ENCODE peak calls at places on chromosomes 5 and 9, in eight cellular contexts. Y, X, K, Z, F, J, U and M are unnamed samples.

GRCh38 chr5:159878988-159879471 is 37.3 kb upstream of the ADRA1B start:
- DNase-seq in Y (peak; percentile 87), X (peak; percentile 63), K (peak; percentile 40), Z (peak; percentile 84), F (peak; percentile 81), J (peak; percentile 42), U (peak; percentile 76), M (peak; percentile 68)

GRCh38 chr9:27194401-27195091 is 85.5 kb downstream of the TEK start:
- DNase-seq in Y (peak; percentile 89), X (peak; percentile 42), K (no peak), Z (peak; percentile 85), F (no peak), J (peak; percentile 77), U (peak; percentile 93), M (no peak)

GRCh38 chr5:169847519-169847918 is 132.8 kb downstream of the INSYN2B start:
- DNase-seq in Y (peak; percentile 25), X (no peak), K (no peak), Z (no peak), F (no peak), J (no peak), U (no peak), M (no peak)

GRCh38 chr5:1511651-1512540 is 11.9 kb downstream of the LPCAT1 start:
- DNase-seq in Y (peak; percentile 37), X (no peak), K (peak; percentile 24), Z (no peak), F (peak; percentile 55), J (peak; percentile 36), U (no peak), M (peak; percentile 82)

GRCh38 chr5:155260798-155261197 is 247.2 kb downstream of the KIF4B start:
- DNase-seq in Y (no peak), X (no peak), K (no peak), Z (no peak), F (no peak), J (no peak), U (no peak), M (no peak)

GRCh38 chr9:137077010-137077747 is at the start of gene UAP1L1:
- DNase-seq in Y (peak; percentile 57), X (no peak), K (peak; percentile 78), Z (peak; percentile 34), F (peak; percentile 93), J (no peak), U (peak; percentile 55), M (no peak)

GRCh38 chr9:18317896-18318295 is 156.1 kb upstream of the ADAMTSL1 start:
- DNase-seq in Y (peak; percentile 38), X (no peak), K (no peak), Z (peak; percentile 43), F (no peak), J (no peak), U (peak; percentile 36), M (no peak)

GRCh38 chr5:116938488-116938887 is 363.9 kb upstream of the SEMA6A start:
- DNase-seq in Y (no peak), X (no peak), K (no peak), Z (no peak), F (no peak), J (no peak), U (no peak), M (no peak)

GRCh38 chr5:56631719-56632118 is 183.6 kb upstream of the MAP3K1 start:
- DNase-seq in Y (no peak), X (no peak), K (no peak), Z (no peak), F (no peak), J (no peak), U (no peak), M (no peak)

GRCh38 chr5:159937580-159937979 is 21.3 kb downstream of the ADRA1B start:
- DNase-seq in Y (no peak), X (no peak), K (no peak), Z (no peak), F (no peak), J (no peak), U (no peak), M (no peak)

GRCh38 chr9:127569819-127570401 is 42.2 kb upstream of the STXBP1 start:
- DNase-seq in Y (peak; percentile 60), X (no peak), K (no peak), Z (no peak), F (no peak), J (peak; percentile 62), U (no peak), M (no peak)

GRCh38 chr5:77285442-77285841 is 75.0 kb downstream of the PDE8B start:
- DNase-seq in Y (no peak), X (no peak), K (no peak), Z (no peak), F (no peak), J (no peak), U (no peak), M (no peak)

GRCh38 chr5:131634666-131634995 is 398 bp downstream of the RAPGEF6 start:
- DNase-seq in Y (peak; percentile 45), X (no peak), K (peak; percentile 54), Z (peak; percentile 29), F (no peak), J (peak; percentile 65), U (peak; percentile 55), M (no peak)

GRCh38 chr9:104177003-104177611 is 83.0 kb downstream of the SMC2 start:
- DNase-seq in Y (no peak), X (no peak), K (no peak), Z (no peak), F (no peak), J (peak; percentile 41), U (peak; percentile 12), M (no peak)

GRCh38 chr5:119583684-119584083 is 45.7 kb upstream of the FAM170A start:
- DNase-seq in Y (peak; percentile 30), X (peak; percentile 4), K (no peak), Z (peak; percentile 22), F (no peak), J (no peak), U (no peak), M (no peak)

GRCh38 chr5:68172314-68172713 is 43.2 kb upstream of the PIK3R1 start:
- DNase-seq in Y (no peak), X (no peak), K (no peak), Z (no peak), F (no peak), J (no peak), U (no peak), M (no peak)

GRCh38 chr9:134162926-134163373 is 1.4 kb downstream of the RNU6ATAC start:
- DNase-seq in Y (no peak), X (no peak), K (no peak), Z (no peak), F (no peak), J (no peak), U (no peak), M (no peak)

GRCh38 chr9:134162212-134162775 is 2.1 kb downstream of the RNU6ATAC start:
- DNase-seq in Y (no peak), X (no peak), K (no peak), Z (no peak), F (no peak), J (no peak), U (no peak), M (no peak)

GRCh38 chr9:134161647-134162046 is 2.7 kb downstream of the RNU6ATAC start:
- DNase-seq in Y (no peak), X (no peak), K (no peak), Z (no peak), F (no peak), J (no peak), U (no peak), M (no peak)

GRCh38 chr9:134164879-134165278 is 515 bp upstream of the RNU6ATAC start:
- DNase-seq in Y (no peak), X (no peak), K (no peak), Z (no peak), F (no peak), J (no peak), U (no peak), M (no peak)

GRCh38 chr9:134163374-134164196 is 779 bp downstream of the RNU6ATAC start:
- DNase-seq in Y (peak; percentile 55), X (no peak), K (peak; percentile 59), Z (peak; percentile 43), F (peak; percentile 84), J (no peak), U (peak; percentile 54), M (no peak)
- TF ChIP-seq CTCF in Y (peak; percentile 22), X (peak; percentile 47), K (no peak), Z (peak; percentile 20), F (peak; percentile 41), J (no peak), U (peak; percentile 46), M (no peak)

DNA sequence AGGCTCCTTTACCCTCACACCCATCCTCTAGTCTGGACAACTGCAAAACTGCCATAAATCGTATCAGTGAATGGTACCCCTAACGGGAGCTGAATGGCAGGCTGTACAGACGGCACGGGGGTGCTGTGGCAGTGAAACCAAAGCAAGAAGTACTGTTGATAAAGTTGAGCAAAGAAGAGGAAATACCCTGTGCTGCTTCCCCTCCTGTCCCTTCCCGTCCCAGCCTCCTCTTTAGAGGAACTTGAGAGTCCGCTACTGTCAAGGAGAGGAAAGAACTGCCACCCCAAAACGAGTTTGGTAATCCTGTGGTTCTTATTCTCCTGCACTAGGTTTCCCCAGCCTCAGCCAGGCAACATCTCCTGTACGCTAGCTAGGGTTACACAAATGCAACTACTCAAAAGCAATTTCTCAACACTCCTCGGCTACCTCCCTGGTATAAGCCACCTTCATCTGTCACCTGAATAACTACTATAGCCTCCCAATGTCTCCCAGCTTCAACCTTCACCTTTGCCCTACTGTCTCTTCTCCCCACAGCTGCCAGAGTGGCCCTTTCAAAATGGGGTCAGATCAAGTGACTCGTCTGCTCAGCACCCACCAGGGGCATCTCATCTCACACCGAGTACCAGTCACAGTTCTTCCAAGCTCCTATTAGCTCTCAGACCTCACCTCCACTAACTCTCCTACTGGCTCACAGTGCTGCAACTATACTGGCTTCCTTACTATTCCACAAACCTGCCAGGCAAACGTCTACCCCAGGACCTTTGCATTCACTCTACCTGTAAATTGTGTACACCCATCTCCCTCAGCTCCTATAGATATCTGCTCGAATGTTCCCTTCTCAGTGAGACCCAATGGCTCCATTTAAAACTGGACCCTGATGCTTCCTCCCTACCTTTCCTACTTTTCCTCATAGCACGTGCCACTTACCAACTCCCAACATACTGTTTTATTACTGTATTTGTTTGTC is 4.1 kb downstream of the GLRX start:
- DNase-seq in Y (no peak), X (no peak), K (peak; percentile 33), Z (no peak), F (no peak), J (no peak), U (no peak), M (no peak)
- TF ChIP-seq CTCF in Y (no peak), X (no peak), K (no peak), Z (no peak), F (no peak), J (no peak), U (no peak), M (no peak)

DNA sequence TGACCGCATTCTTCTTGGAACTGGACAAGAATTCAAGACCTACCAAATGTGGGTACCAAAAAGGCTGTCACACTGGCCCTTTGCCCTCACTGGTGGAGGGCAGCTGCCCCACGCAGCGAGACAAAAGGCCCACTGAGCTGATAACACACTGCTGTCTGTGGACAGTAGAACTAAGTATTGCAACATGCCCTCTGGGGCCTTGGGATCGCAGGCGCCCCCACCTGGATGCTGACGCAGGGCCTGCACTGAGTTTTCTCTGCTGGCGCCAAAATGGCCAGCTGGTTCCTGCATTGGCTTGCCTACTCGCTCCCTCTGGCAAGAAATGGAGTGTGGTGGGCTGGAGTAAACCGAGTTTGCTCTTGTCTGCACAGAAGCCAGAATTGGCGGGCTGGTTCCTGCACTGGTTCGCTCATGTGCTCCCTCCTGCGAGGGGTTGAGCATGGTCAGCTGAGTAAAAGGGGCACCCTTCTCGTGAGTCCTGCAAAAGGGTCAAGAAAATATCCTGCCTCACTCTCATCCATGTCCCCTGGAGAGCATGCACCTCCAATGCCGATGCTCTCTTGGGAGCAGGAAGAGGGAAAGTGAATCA is 55.7 kb downstream of the NXNL2 start:
- DNase-seq in Y (no peak), X (no peak), K (no peak), Z (no peak), F (no peak), J (no peak), U (no peak), M (no peak)
- TF ChIP-seq CTCF in Y (no peak), X (no peak), K (no peak), Z (no peak), F (no peak), J (no peak), U (no peak), M (no peak)

GRCh38 chr5:149932445-149933350 is 11.9 kb downstream of the PDE6A start:
- DNase-seq in Y (no peak), X (no peak), K (peak; percentile 31), Z (no peak), F (no peak), J (no peak), U (peak; percentile 23), M (no peak)
- TF ChIP-seq CTCF in Y (peak; percentile 35), X (peak; percentile 37), K (no peak), Z (peak; percentile 25), F (no peak), J (no peak), U (peak; percentile 67), M (no peak)